ENCODE peak calls at places on chromosomes 11 and 22, in five cellular contexts. D, J, C, L and Q are unnamed samples.

GRCh38 chr22:46201059-46201757 is 48.9 kb downstream of the CDPF1 start:
- DNase-seq in D (no peak), J (no peak), L (peak; percentile 33), C (peak; percentile 16), Q (no peak)

GRCh38 chr22:21866821-21867527 is 471 bp downstream of the MAPK1 start:
- DNase-seq in D (no peak), L (no peak), C (peak; percentile 9), J (peak; percentile 22), Q (no peak)

GRCh38 chr11:128520886-128521696 is 66.3 kb downstream of the ETS1 start:
- DNase-seq in D (no peak), C (peak; percentile 24), L (no peak), J (no peak), Q (no peak)

GRCh38 chr11:1546536-1547466 is 25.3 kb downstream of the DUSP8 start:
- DNase-seq in L (no peak), D (no peak), C (peak; percentile 62), J (peak; percentile 58), Q (no peak)

GRCh38 chr22:47401976-47402770 is 639.7 kb downstream of the TBC1D22A start:
- DNase-seq in J (no peak), L (no peak), D (no peak), C (no peak), Q (no peak)

GRCh38 chr11:3907590-3907989 is 52.1 kb downstream of the STIM1 start:
- DNase-seq in L (no peak), J (no peak), D (no peak), C (no peak), Q (no peak)

GRCh38 chr11:111911563-111912401 is at the start of gene CRYAB:
- DNase-seq in D (peak; percentile 99), C (no peak), L (no peak), J (peak; percentile 86), Q (peak; percentile 66)

GRCh38 chr11:44113572-44113971 is 18.1 kb downstream of the EXT2 start:
- DNase-seq in C (no peak), L (no peak), D (no peak), J (no peak), Q (no peak)

GRCh38 chr11:118002541-118003019 is 16.4 kb downstream of the IL10RA start:
- DNase-seq in D (no peak), L (no peak), C (no peak), J (peak; percentile 75), Q (no peak)

GRCh38 chr22:43164636-43165035 is 13.3 kb downstream of the TSPO start:
- DNase-seq in L (no peak), D (no peak), J (no peak), C (no peak), Q (no peak)

GRCh38 chr22:39422101-39422500 is 22.5 kb downstream of the TAB1 start:
- DNase-seq in J (no peak), D (no peak), L (no peak), C (no peak), Q (no peak)

GRCh38 chr22:29337631-29338284 is 22.3 kb upstream of the RASL10A start:
- DNase-seq in D (no peak), C (no peak), L (no peak), J (no peak), Q (no peak)

GRCh38 chr22:33640900-33641299 is 279.4 kb downstream of the LARGE1 start:
- DNase-seq in L (no peak), J (no peak), C (no peak), D (no peak), Q (no peak)

GRCh38 chr11:2839395-2839941 is 46.1 kb downstream of the CDKN1C start:
- DNase-seq in C (no peak), D (no peak), J (no peak), L (no peak), Q (no peak)

GRCh38 chr11:11171285-11171684 is 181.8 kb downstream of the CSNK2A3 start:
- DNase-seq in D (no peak), J (no peak), C (peak; percentile 34), L (no peak), Q (no peak)

GRCh38 chr11:64078294-64078693 is 42.6 kb downstream of the FLRT1 start:
- DNase-seq in L (no peak), C (peak; percentile 77), J (no peak), D (no peak), Q (no peak)

GRCh38 chr22:39502789-39503464 is 837 bp downstream of the MIEF1 start:
- DNase-seq in C (peak; percentile 55), J (no peak), L (no peak), D (no peak), Q (no peak)

GRCh38 chr11:78654071-78654470 is 79.4 kb upstream of the NARS2 start:
- DNase-seq in C (no peak), L (no peak), D (peak; percentile 26), J (no peak), Q (no peak)

GRCh38 chr11:12914401-12914912 is 94.7 kb upstream of the RASSF10 start:
- DNase-seq in J (peak; percentile 33), C (peak; percentile 48), D (no peak), L (peak; percentile 76), Q (no peak)

GRCh38 chr11:78168539-78169477 is 19.6 kb downstream of the KCTD21 start:
- DNase-seq in J (peak; percentile 85), C (no peak), D (peak; percentile 99), L (no peak), Q (no peak)

GRCh38 chr22:42931421-42932196 is 74.5 kb upstream of the ARFGAP3 start:
- DNase-seq in J (no peak), D (no peak), C (no peak), L (no peak), Q (no peak)

GRCh38 chr22:42169055-42169469 is 38.5 kb upstream of the CYP2D6 start:
- DNase-seq in C (peak; percentile 59), J (peak; percentile 74), D (no peak), L (peak; percentile 64), Q (no peak)

GRCh38 chr22:44181033-44181911 is 547 bp downstream of the PARVG start:
- DNase-seq in C (no peak), D (no peak), J (no peak), L (no peak), Q (no peak)

GRCh38 chr22:34567367-34567766 is 498.6 kb upstream of the ISX start:
- DNase-seq in D (no peak), J (no peak), C (no peak), L (no peak), Q (no peak)

GRCh38 chr11:134244593-134244992 is 8.6 kb downstream of the THYN1 start:
- DNase-seq in C (no peak), J (no peak), D (no peak), L (no peak), Q (no peak)

GRCh38 chr11:44446341-44446712 is 119.1 kb upstream of the CD82 start:
- DNase-seq in L (no peak), D (no peak), C (no peak), J (no peak), Q (no peak)

GRCh38 chr11:112762686-112763048 is 198.6 kb upstream of the NCAM1 start:
- DNase-seq in D (no peak), C (no peak), L (no peak), J (no peak), Q (no peak)

GRCh38 chr11:2801711-2802388 is 83.7 kb downstream of the CDKN1C start:
- DNase-seq in C (peak; percentile 1), J (peak; percentile 14), D (peak; percentile 47), L (no peak), Q (no peak)

GRCh38 chr11:93922830-93923229 is 72.4 kb upstream of the VSTM5 start:
- DNase-seq in D (no peak), L (no peak), C (no peak), J (no peak), Q (no peak)

GRCh38 chr11:47379317-47379716 is 970 bp upstream of the SPI1 start:
- DNase-seq in J (no peak), L (no peak), C (no peak), D (no peak), Q (no peak)
- H3K27ac ChIP-seq in J (no peak overlapping the region), L (no peak overlapping the region), C (no peak overlapping the region), D (no peak overlapping the region), Q (no peak overlapping the region)

GRCh38 chr22:49629024-49629570 is 198.6 kb downstream of the BRD1 start:
- DNase-seq in J (no peak), L (no peak), C (no peak), D (no peak), Q (no peak)
- H3K27ac ChIP-seq in J (no peak overlapping the region), L (no peak overlapping the region), C (no peak overlapping the region), D (no peak overlapping the region), Q (no peak overlapping the region)

GRCh38 chr11:122666743-122667142 is 11.2 kb downstream of the UBASH3B start:
- DNase-seq in D (no peak), J (no peak), C (no peak), L (no peak), Q (no peak)

GRCh38 chr11:122663056-122663740 is 7.7 kb downstream of the UBASH3B start:
- DNase-seq in C (no peak), D (no peak), J (no peak), L (no peak), Q (no peak)

GRCh38 chr11:122663764-122664163 is 8.2 kb downstream of the UBASH3B start:
- DNase-seq in L (no peak), D (no peak), C (peak; percentile 9), J (no peak), Q (no peak)

GRCh38 chr11:122664188-122664587 is 8.7 kb downstream of the UBASH3B start:
- DNase-seq in D (no peak), C (no peak), J (no peak), L (no peak), Q (no peak)

GRCh38 chr11:122665882-122666281 is 10.4 kb downstream of the UBASH3B start:
- DNase-seq in J (no peak), C (no peak), D (no peak), L (no peak), Q (no peak)
- H3K27ac ChIP-seq in J (no peak overlapping the region), C (no peak overlapping the region), D (no peak overlapping the region), L (no peak overlapping the region), Q (no peak overlapping the region)

GRCh38 chr11:6608726-6609501 is 3.1 kb downstream of the TAF10 start:
- DNase-seq in J (no peak), C (no peak), L (no peak), D (peak; percentile 67), Q (no peak)
- H3K27ac ChIP-seq in J (peak overlapping the region; percentile 97), C (no peak overlapping the region), L (no peak overlapping the region), D (peak overlapping the region; percentile 99), Q (no peak overlapping the region)